ENCODE peak calls at places on chromosomes 12 and 14, in six cellular contexts. T is suprapubic skin, U is neural progenitor cell, F is tibial nerve, S is tibial artery, Y is colonic mucosa. X is an unnamed sample.

GRCh38 chr14:61479746-61480502 is 158.5 kb downstream of the PRKCH start:
- DNase-seq in T (no peak), F (no peak), U (no peak), S (no peak), Y (no peak), X (no peak)

GRCh38 chr14:90491221-90491867 is 94.5 kb downstream of the CALM1 start:
- DNase-seq in S (peak), U (no peak), Y (no peak), T (no peak), F (no peak), X (peak)

GRCh38 chr12:80187660-80188090 is 88.3 kb downstream of the OTOGL start:
- DNase-seq in F (no peak), U (no peak), Y (no peak), T (no peak), S (no peak), X (no peak)

GRCh38 chr12:72774023-72774422 is 501.9 kb downstream of the TRHDE start:
- DNase-seq in F (no peak), U (no peak), S (no peak), Y (no peak), T (no peak), X (no peak)

GRCh38 chr12:67269632-67270578 is 747 bp downstream of the CAND1 start:
- DNase-seq in S (peak), Y (peak), F (peak), T (no peak), U (peak), X (peak)

GRCh38 chr12:7107181-7108041 is 1.6 kb downstream of the C1RL start:
- DNase-seq in Y (no peak), U (no peak), S (no peak), T (no peak), F (no peak), X (no peak)

GRCh38 chr14:66610154-66610563 is 102.2 kb downstream of the GPHN start:
- DNase-seq in Y (no peak), T (no peak), U (peak), S (no peak), F (no peak), X (no peak)

GRCh38 chr12:31353730-31354708 is 28.1 kb upstream of the SINHCAF start:
- DNase-seq in S (no peak), F (no peak), U (peak), T (no peak), Y (peak), X (no peak)

GRCh38 chr12:52895726-52896189 is 9.1 kb downstream of the KRT8 start:
- DNase-seq in U (no peak), T (no peak), F (no peak), Y (no peak), S (no peak), X (no peak)

GRCh38 chr14:68266998-68267397 is 447.4 kb downstream of the RAD51B start:
- DNase-seq in F (no peak), Y (no peak), T (no peak), S (no peak), U (no peak), X (no peak)

GRCh38 chr12:91180577-91180976 is 2.0 kb downstream of the DCN start:
- DNase-seq in S (no peak), U (no peak), T (no peak), F (no peak), Y (no peak), X (no peak)

GRCh38 chr12:112446008-112446725 is 27.4 kb downstream of the PTPN11 start:
- DNase-seq in U (no peak), F (no peak), T (no peak), S (no peak), Y (no peak), X (no peak)

GRCh38 chr14:25150934-25151790 is 101.2 kb upstream of the STXBP6 start:
- DNase-seq in S (no peak), F (no peak), Y (no peak), T (no peak), U (peak), X (no peak)

GRCh38 chr12:132824053-132824452 is 4.6 kb downstream of the GOLGA3 start:
- DNase-seq in T (no peak), Y (no peak), F (no peak), S (no peak), U (no peak), X (no peak)

GRCh38 chr12:95197636-95198035 is 19.6 kb downstream of the FGD6 start:
- DNase-seq in F (no peak), T (no peak), S (no peak), U (no peak), Y (no peak), X (no peak)

GRCh38 chr14:103705524-103706284 is 9.5 kb downstream of the XRCC3 start:
- DNase-seq in T (no peak), F (no peak), S (no peak), U (no peak), Y (no peak), X (no peak)
- H3K27ac ChIP-seq in T (peak), F (peak), S (no peak), U (no peak), Y (no peak), X (peak)

GRCh38 chr12:114664661-114665320 is 19.2 kb downstream of the TBX3 start:
- DNase-seq in F (no peak), S (no peak), Y (no peak), U (peak), T (no peak), X (no peak)
- H3K4me3 ChIP-seq in F (no peak), S (no peak), Y (no peak), U (peak), T (no peak), X (no peak)

DNA sequence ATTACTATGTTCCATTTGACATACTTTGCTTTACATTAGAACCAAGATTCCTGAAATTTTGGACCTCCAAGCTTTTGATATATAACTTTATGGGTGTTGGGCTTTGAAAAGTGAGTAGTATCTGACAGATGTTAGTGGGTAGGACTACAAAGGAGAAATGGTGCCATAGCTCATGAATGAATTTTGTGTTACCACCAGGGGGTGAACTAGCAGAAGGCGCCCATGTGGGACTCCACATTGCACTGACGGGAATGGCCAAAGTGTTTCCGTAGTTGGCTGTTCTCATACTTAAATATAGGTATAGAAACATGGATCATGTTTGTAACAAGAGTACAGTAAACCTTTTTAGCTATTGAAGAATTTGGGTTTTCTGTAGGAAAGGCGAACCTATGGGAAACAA is 337.5 kb downstream of the FLRT2 start:
- DNase-seq in S (no peak), T (no peak), Y (no peak), F (no peak), U (no peak), X (no peak)
- TF ChIP-seq CTCF in S (no peak), T (no peak), Y (no peak), F (no peak), U (peak), X (no peak)

GRCh38 chr12:11786638-11787365 is 137.3 kb downstream of the ETV6 start:
- DNase-seq in S (no peak), Y (no peak), T (no peak), F (no peak), U (no peak), X (no peak)

GRCh38 chr12:11787437-11787836 is 138.0 kb downstream of the ETV6 start:
- DNase-seq in Y (no peak), S (no peak), F (no peak), T (no peak), U (no peak), X (no peak)

GRCh38 chr12:11787921-11788849 is 138.7 kb downstream of the ETV6 start:
- DNase-seq in T (no peak), Y (no peak), U (peak), S (no peak), F (no peak), X (no peak)

GRCh38 chr12:11782914-11783420 is 133.5 kb downstream of the ETV6 start:
- DNase-seq in U (no peak), S (no peak), F (no peak), T (no peak), Y (no peak), X (no peak)

DNA sequence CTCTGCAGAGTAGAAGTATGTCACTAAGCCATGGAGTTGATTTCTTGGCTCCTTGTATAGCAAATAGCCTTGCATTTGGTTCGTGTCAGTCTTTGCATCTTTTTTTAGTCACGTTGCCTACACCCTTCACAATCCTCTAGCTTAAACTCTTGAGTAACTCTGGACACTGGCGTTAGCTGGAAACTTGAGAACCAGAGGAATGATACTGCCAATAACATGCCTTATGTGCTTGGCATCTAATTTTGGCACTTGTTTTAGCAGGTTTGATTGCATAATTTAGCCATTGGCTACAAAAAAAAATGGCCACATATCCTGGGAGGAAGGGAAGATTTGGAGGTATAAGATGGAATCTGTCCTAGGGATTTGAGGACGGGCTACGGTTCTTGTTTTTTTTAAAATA is 136.2 kb downstream of the ETV6 start:
- DNase-seq in U (no peak), F (no peak), Y (no peak), T (no peak), S (no peak), X (no peak)
- H3K27ac ChIP-seq in U (no peak), F (no peak), Y (no peak), T (no peak), S (peak), X (peak)

X was measured in coronary artery.